ENCODE peak calls at places on chromosome 21, in four cellular contexts. P, W, I and C are unnamed samples.

GRCh38 chr21:20424943-20425342 is 573.3 kb upstream of the NCAM2 start:
- DNase-seq in I (no peak), W (no peak), P (no peak), C (no peak)

GRCh38 chr21:36422279-36423098 is 37.3 kb downstream of the CHAF1B start:
- DNase-seq in P (peak), I (no peak), W (peak), C (peak)

GRCh38 chr21:29133796-29134195 is 3.4 kb downstream of the MAP3K7CL start:
- DNase-seq in I (no peak), W (no peak), P (no peak), C (no peak)

GRCh38 chr21:38293765-38294164 is 37.0 kb downstream of the KCNJ15 start:
- DNase-seq in W (no peak), P (no peak), I (no peak), C (no peak)

GRCh38 chr21:26850116-26850643 is 5.0 kb upstream of the ADAMTS1 start:
- DNase-seq in P (no peak), I (no peak), W (no peak), C (no peak)

GRCh38 chr21:17708541-17709265 is 96.0 kb upstream of the BTG3 start:
- DNase-seq in P (no peak), I (no peak), W (no peak), C (peak)

GRCh38 chr21:29033301-29033700 is 8.8 kb downstream of the USP16 start:
- DNase-seq in I (no peak), P (no peak), W (no peak), C (no peak)

GRCh38 chr21:33007747-33008146 is 18.0 kb upstream of the OLIG2 start:
- DNase-seq in P (no peak), I (no peak), W (no peak), C (no peak)

GRCh38 chr21:34880401-34880800 is 168.7 kb downstream of the RUNX1 start:
- DNase-seq in I (no peak), P (no peak), W (no peak), C (no peak)

GRCh38 chr21:34883501-34884271 is 165.4 kb downstream of the RUNX1 start:
- DNase-seq in W (no peak), I (no peak), P (no peak), C (no peak)

GRCh38 chr21:34882719-34883131 is 166.4 kb downstream of the RUNX1 start:
- DNase-seq in I (no peak), P (no peak), W (no peak), C (no peak)

GRCh38 chr21:34881894-34882371 is 167.2 kb downstream of the RUNX1 start:
- DNase-seq in I (no peak), W (peak), P (no peak), C (no peak)

GRCh38 chr21:34881421-34881820 is 167.7 kb downstream of the RUNX1 start:
- DNase-seq in W (peak), I (no peak), P (no peak), C (no peak)
- H3K4me3 ChIP-seq in W (peak), I (peak), P (no peak), C (peak)

DNA sequence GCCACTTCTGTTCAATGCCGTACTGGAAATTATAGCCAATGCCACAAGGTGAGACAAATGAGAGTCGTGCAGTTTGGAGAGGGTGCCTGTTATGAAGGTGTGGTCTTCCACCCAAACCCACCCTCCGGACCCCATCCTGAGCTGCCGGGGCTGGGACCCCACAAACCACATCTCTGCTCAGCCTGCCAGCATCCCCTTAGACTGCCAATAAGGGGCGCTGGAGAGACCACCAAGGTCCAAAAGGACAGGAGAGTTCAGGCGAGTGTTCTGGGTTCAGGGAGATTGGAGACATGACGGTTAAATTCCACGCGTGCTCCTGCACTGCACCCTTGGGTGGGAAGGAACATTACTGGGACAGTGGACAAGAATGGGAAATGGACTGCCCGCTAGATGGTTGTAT is 48.7 kb upstream of the COL18A1 start:
- DNase-seq in W (no peak), P (peak), I (no peak), C (no peak)
- TF ChIP-seq CTCF in W (no peak), P (no peak), I (peak), C (peak)

GRCh38 chr21:31346256-31346821 is 2.3 kb upstream of the TIAM1 start:
- DNase-seq in W (peak), I (no peak), P (no peak), C (no peak)

GRCh38 chr21:31343680-31344480 is at the start of gene TIAM1:
- DNase-seq in W (peak), I (no peak), P (peak), C (no peak)

GRCh38 chr21:31348188-31348587 is 4.1 kb upstream of the TIAM1 start:
- DNase-seq in I (no peak), P (no peak), W (no peak), C (no peak)

GRCh38 chr21:31349208-31349607 is 5.1 kb upstream of the TIAM1 start:
- DNase-seq in P (no peak), W (no peak), I (no peak), C (no peak)

DNA sequence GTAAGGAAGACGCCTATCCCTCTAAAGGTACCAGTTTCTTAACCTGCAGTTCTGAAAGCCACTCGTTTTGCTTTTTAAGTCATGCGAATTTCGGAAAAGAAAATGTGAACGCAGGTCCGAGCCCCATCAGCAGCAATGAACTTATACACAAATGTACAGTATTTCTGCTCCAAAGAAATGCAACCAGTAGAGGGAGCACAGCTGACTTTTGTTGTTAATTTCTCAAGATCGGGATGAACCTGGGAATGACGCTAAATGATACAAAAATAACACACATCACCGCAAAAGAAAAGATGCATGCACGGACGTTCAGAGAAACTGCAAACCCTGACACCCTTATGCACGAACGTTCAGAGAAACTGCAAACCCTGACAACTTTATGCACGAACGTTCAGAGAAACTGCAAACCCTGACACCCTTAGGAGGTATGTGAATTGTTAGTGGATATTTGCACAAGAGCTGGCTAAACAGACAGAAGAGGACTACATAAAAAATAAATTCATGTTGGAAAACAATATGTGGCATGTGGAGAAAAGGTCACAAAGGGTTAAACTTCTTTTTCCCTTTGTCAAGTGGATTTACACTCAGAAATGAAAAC is 3.5 kb upstream of the TIAM1 start:
- DNase-seq in I (no peak), W (no peak), P (no peak), C (no peak)
- H3K4me3 ChIP-seq in I (no peak), W (no peak), P (no peak), C (no peak)

GRCh38 chr21:42164064-42164789 is 54.7 kb upstream of the ABCG1 start:
- DNase-seq in P (peak), W (no peak), I (no peak), C (no peak)
- TF ChIP-seq CTCF in P (peak), W (no peak), I (no peak), C (peak)

DNA sequence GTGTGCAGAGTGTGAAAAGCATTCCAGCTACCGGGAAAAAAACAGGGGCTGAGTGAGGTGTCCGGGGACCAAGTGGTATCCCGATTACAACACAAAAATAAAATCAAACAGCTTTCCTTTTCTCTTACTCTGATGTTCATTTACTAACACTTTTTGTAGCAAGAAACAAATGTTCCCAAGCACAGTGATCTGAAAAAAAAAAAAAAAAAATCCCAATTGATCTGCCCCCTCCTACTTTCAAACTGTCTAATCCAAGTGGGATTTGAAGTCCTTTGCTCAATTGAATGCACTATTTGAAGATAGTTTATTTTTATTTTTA is 1.3 kb downstream of the BACE2 start:
- DNase-seq in P (no peak), I (no peak), W (no peak), C (no peak)
- H3K4me3 ChIP-seq in P (peak), I (peak), W (peak), C (peak)

DNA sequence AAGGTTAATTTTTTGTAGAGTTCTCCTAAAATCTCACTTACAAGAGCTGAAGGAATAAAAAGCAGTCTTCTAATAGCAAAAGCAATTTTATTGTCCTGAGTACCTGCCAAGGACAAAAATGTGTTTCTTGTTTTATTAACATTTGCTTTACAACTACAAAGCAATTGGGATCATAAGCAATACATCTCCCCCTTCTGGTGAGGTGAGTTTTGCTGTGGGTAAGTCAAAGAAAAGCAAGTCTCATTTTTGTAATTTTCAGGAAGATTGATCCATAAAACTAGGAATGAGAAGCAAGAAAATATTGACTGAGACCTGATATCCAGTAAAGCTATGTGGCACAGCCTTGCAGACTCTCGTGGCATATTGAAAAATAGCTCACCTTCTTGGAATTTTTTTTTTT is 2162.7 kb downstream of the NCAM2 start:
- DNase-seq in I (no peak), W (no peak), P (no peak), C (no peak)
- TF ChIP-seq CTCF in I (no peak), W (no peak), P (no peak), C (no peak)

GRCh38 chr21:16070207-16070651 is 340.4 kb downstream of the USP25 start:
- DNase-seq in P (no peak), W (no peak), I (no peak), C (no peak)
- H3K4me3 ChIP-seq in P (peak), W (peak), I (peak), C (peak)

GRCh38 chr21:41611966-41612606 is 104.1 kb upstream of the TMPRSS2 start:
- DNase-seq in W (no peak), I (no peak), P (no peak), C (no peak)
- TF ChIP-seq CTCF in W (peak), I (peak), P (no peak), C (no peak)

DNA sequence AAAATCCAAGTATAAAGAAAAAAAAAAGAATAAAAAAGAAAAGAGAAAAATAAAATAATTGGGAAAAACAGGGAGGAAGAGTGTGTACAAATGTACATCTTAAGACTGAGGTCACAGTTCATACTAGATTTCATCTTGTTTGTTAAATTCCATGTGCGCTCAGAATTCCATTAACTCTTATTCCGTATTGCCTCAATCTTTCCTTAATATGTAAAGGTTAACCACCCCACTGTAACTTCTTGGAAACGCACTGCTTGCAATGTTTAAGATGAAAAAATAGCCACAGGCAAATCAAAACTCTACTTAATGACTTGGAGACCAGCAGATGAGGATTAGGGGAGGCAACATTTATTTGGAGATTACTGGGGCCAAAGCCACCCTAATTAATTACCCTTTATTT is 23.9 kb upstream of the KCNE1 start:
- DNase-seq in P (no peak), W (no peak), I (no peak), C (no peak)
- H3K4me3 ChIP-seq in P (no peak), W (no peak), I (no peak), C (no peak)

DNA sequence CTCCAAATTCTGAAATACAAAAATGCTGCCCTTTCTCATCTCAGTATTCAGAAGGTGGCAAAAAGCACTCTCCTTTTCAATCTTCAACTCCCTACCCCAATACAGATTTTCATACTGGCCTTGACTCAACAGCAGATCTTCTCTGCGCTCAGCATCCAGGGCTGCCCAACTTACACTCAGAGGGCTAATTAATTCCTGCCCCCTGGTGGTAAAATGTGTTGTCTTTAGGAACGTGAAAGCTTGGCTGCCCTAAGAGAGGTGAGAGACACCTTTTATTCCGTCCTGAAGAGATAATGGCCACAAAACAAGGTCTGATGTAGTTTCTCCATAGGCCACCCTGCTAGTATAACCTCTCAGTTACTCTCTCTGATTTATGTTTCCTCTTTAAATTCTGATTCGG is 25.0 kb downstream of the KRTAP24-1 start:
- DNase-seq in P (no peak), I (peak), W (no peak), C (peak)
- TF ChIP-seq CTCF in P (no peak), I (peak), W (no peak), C (peak)